ENCODE peak calls at places on chromosomes 1 and 21, in seven cellular contexts. One of them, this sample, is unnamed.

GRCh38 chr21:38468989-38469388 is 29.3 kb downstream of the ERG start:
- ATAC-seq in GM12878: no peak
- ATAC-seq in HCT116: no peak
- ATAC-seq in Panc1: no peak
- ATAC-seq in GM23338: no peak
- ATAC-seq in HepG2: peak
- ATAC-seq in K562: no peak
- ATAC-seq in this sample: no peak

GRCh38 chr1:25500694-25501093 is 42.7 kb upstream of the LDLRAP1 start:
- ATAC-seq in GM12878: no peak
- ATAC-seq in HCT116: no peak
- ATAC-seq in Panc1: no peak
- ATAC-seq in GM23338: no peak
- ATAC-seq in HepG2: no peak
- ATAC-seq in K562: no peak
- ATAC-seq in this sample: no peak

GRCh38 chr1:27736252-27736651 is 10.5 kb downstream of the FAM76A start:
- ATAC-seq in GM12878: no peak
- ATAC-seq in HCT116: no peak
- ATAC-seq in Panc1: no peak
- ATAC-seq in GM23338: no peak
- ATAC-seq in HepG2: no peak
- ATAC-seq in K562: no peak
- ATAC-seq in this sample: no peak

GRCh38 chr1:47725000-47725731 is 272.0 kb downstream of the TRABD2B start:
- ATAC-seq in GM12878: peak
- ATAC-seq in HCT116: no peak
- ATAC-seq in Panc1: peak
- ATAC-seq in GM23338: peak
- ATAC-seq in HepG2: peak
- ATAC-seq in K562: peak
- ATAC-seq in this sample: no peak

GRCh38 chr1:58287894-58288623 is 258.5 kb downstream of the OMA1 start:
- ATAC-seq in GM12878: no peak
- ATAC-seq in HCT116: no peak
- ATAC-seq in Panc1: no peak
- ATAC-seq in GM23338: no peak
- ATAC-seq in HepG2: no peak
- ATAC-seq in K562: no peak
- ATAC-seq in this sample: no peak

GRCh38 chr1:61299468-61299867 is 217.1 kb downstream of the NFIA start:
- ATAC-seq in GM12878: no peak
- ATAC-seq in HCT116: no peak
- ATAC-seq in Panc1: peak
- ATAC-seq in GM23338: no peak
- ATAC-seq in HepG2: peak
- ATAC-seq in K562: peak
- ATAC-seq in this sample: no peak

GRCh38 chr1:178119623-178120022 is 25.7 kb downstream of the RASAL2 start:
- ATAC-seq in GM12878: no peak
- ATAC-seq in HCT116: no peak
- ATAC-seq in Panc1: no peak
- ATAC-seq in GM23338: no peak
- ATAC-seq in HepG2: no peak
- ATAC-seq in K562: no peak
- ATAC-seq in this sample: no peak

GRCh38 chr1:41501581-41501980 is 17.1 kb upstream of the EDN2 start:
- ATAC-seq in GM12878: no peak
- ATAC-seq in HCT116: no peak
- ATAC-seq in Panc1: no peak
- ATAC-seq in GM23338: no peak
- ATAC-seq in HepG2: no peak
- ATAC-seq in K562: no peak
- ATAC-seq in this sample: no peak

GRCh38 chr1:165837838-165838364 is 10.5 kb downstream of the UCK2 start:
- ATAC-seq in GM12878: no peak
- ATAC-seq in HCT116: no peak
- ATAC-seq in Panc1: no peak
- ATAC-seq in GM23338: no peak
- ATAC-seq in HepG2: no peak
- ATAC-seq in K562: no peak
- ATAC-seq in this sample: no peak

GRCh38 chr1:110337704-110338199 is 1.4 kb upstream of the RBM15 start:
- ATAC-seq in GM12878: peak
- ATAC-seq in HCT116: no peak
- ATAC-seq in Panc1: no peak
- ATAC-seq in GM23338: peak
- ATAC-seq in HepG2: peak
- ATAC-seq in K562: peak
- ATAC-seq in this sample: no peak

GRCh38 chr1:59005491-59006308 is 221.9 kb upstream of the JUN start:
- ATAC-seq in GM12878: peak
- ATAC-seq in HCT116: no peak
- ATAC-seq in Panc1: no peak
- ATAC-seq in GM23338: no peak
- ATAC-seq in HepG2: no peak
- ATAC-seq in K562: no peak
- ATAC-seq in this sample: no peak

GRCh38 chr1:42175314-42176054 is 10.9 kb upstream of the GUCA2A start:
- ATAC-seq in GM12878: no peak
- ATAC-seq in HCT116: no peak
- ATAC-seq in Panc1: no peak
- ATAC-seq in GM23338: no peak
- ATAC-seq in HepG2: no peak
- ATAC-seq in K562: no peak
- ATAC-seq in this sample: no peak

GRCh38 chr1:1264868-1265272 is 8.8 kb downstream of the UBE2J2 start:
- ATAC-seq in GM12878: no peak
- ATAC-seq in HCT116: peak
- ATAC-seq in Panc1: peak
- ATAC-seq in GM23338: peak
- ATAC-seq in HepG2: peak
- ATAC-seq in K562: peak
- ATAC-seq in this sample: no peak

GRCh38 chr1:232378266-232379041 is 251.5 kb downstream of the SIPA1L2 start:
- ATAC-seq in GM12878: no peak
- ATAC-seq in HCT116: no peak
- ATAC-seq in Panc1: peak
- ATAC-seq in GM23338: peak
- ATAC-seq in HepG2: no peak
- ATAC-seq in K562: no peak
- ATAC-seq in this sample: no peak

GRCh38 chr1:220121791-220122530 is 28.0 kb downstream of the IARS2 start:
- ATAC-seq in GM12878: no peak
- ATAC-seq in HCT116: no peak
- ATAC-seq in Panc1: no peak
- ATAC-seq in GM23338: no peak
- ATAC-seq in HepG2: no peak
- ATAC-seq in K562: peak
- ATAC-seq in this sample: no peak

GRCh38 chr1:40673452-40673851 is 8.0 kb upstream of the RIMS3 start:
- ATAC-seq in GM12878: no peak
- ATAC-seq in HCT116: no peak
- ATAC-seq in Panc1: no peak
- ATAC-seq in GM23338: no peak
- ATAC-seq in HepG2: no peak
- ATAC-seq in K562: no peak
- ATAC-seq in this sample: no peak

GRCh38 chr21:43825936-43826622 is 36.7 kb downstream of the RRP1 start:
- ATAC-seq in GM12878: peak
- ATAC-seq in HCT116: peak
- ATAC-seq in Panc1: peak
- ATAC-seq in GM23338: peak
- ATAC-seq in HepG2: peak
- ATAC-seq in K562: no peak
- ATAC-seq in this sample: no peak

GRCh38 chr1:186146971-186147370 is 228.1 kb downstream of the TPR start:
- ATAC-seq in GM12878: no peak
- ATAC-seq in HCT116: no peak
- ATAC-seq in Panc1: no peak
- ATAC-seq in GM23338: no peak
- ATAC-seq in HepG2: no peak
- ATAC-seq in K562: no peak
- ATAC-seq in this sample: no peak

GRCh38 chr1:115296981-115297380 is 41.1 kb downstream of the NGF start:
- ATAC-seq in GM12878: peak
- ATAC-seq in HCT116: no peak
- ATAC-seq in Panc1: no peak
- ATAC-seq in GM23338: no peak
- ATAC-seq in HepG2: no peak
- ATAC-seq in K562: no peak
- ATAC-seq in this sample: no peak

GRCh38 chr1:201405484-201405831 is 6.3 kb upstream of the LAD1 start:
- ATAC-seq in GM12878: peak
- ATAC-seq in HCT116: no peak
- ATAC-seq in Panc1: no peak
- ATAC-seq in GM23338: no peak
- ATAC-seq in HepG2: peak
- ATAC-seq in K562: no peak
- ATAC-seq in this sample: no peak

GRCh38 chr1:184222561-184223157 is 164.2 kb upstream of the C1orf21 start:
- ATAC-seq in GM12878: peak
- ATAC-seq in HCT116: peak
- ATAC-seq in Panc1: no peak
- ATAC-seq in GM23338: peak
- ATAC-seq in HepG2: peak
- ATAC-seq in K562: peak
- ATAC-seq in this sample: peak
- TF ChIP-seq POLR2AphosphoS5 in GM12878: no peak
- TF ChIP-seq POLR2AphosphoS5 in HCT116: no peak
- TF ChIP-seq POLR2AphosphoS5 in Panc1: no peak
- TF ChIP-seq POLR2AphosphoS5 in GM23338: no peak
- TF ChIP-seq POLR2AphosphoS5 in HepG2: no peak
- TF ChIP-seq POLR2AphosphoS5 in K562: no peak
- TF ChIP-seq POLR2AphosphoS5 in this sample: no peak

DNA sequence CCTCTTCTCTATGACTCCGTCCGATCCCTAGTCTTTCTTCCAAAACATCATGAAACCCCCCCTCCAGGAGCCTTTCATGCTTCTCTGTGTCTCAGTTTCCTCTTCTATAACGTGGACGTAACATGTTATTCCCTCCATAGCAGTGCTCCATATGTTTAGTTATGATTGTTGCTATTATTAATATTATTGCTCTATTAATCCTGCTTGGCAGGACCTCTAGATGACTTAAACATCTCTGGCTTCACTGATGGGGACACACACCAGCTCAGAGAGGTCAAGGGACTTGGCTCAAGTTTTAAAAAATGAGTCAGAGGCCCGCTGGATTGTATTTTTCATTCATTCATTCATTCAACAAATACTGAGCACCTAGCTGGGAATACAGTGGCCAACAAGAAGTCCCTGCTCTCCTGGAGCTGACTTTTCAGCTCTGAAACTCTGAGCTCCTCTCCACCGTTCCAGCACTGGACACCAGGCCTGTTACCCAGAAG is 404 bp upstream of the CPLANE2 start:
- ATAC-seq in GM12878: no peak
- ATAC-seq in HCT116: no peak
- ATAC-seq in Panc1: no peak
- ATAC-seq in GM23338: no peak
- ATAC-seq in HepG2: peak
- ATAC-seq in K562: no peak
- ATAC-seq in this sample: no peak
- TF ChIP-seq POLR2AphosphoS5 in GM12878: no peak
- TF ChIP-seq POLR2AphosphoS5 in HCT116: no peak
- TF ChIP-seq POLR2AphosphoS5 in Panc1: no peak
- TF ChIP-seq POLR2AphosphoS5 in GM23338: no peak
- TF ChIP-seq POLR2AphosphoS5 in HepG2: no peak
- TF ChIP-seq POLR2AphosphoS5 in K562: no peak
- TF ChIP-seq POLR2AphosphoS5 in this sample: no peak

GRCh38 chr1:9269078-9269501 is 23.6 kb upstream of the SPSB1 start:
- ATAC-seq in GM12878: no peak
- ATAC-seq in HCT116: no peak
- ATAC-seq in Panc1: peak
- ATAC-seq in GM23338: no peak
- ATAC-seq in HepG2: no peak
- ATAC-seq in K562: peak
- ATAC-seq in this sample: no peak
- TF ChIP-seq POLR2AphosphoS5 in GM12878: no peak
- TF ChIP-seq POLR2AphosphoS5 in HCT116: no peak
- TF ChIP-seq POLR2AphosphoS5 in Panc1: no peak
- TF ChIP-seq POLR2AphosphoS5 in GM23338: no peak
- TF ChIP-seq POLR2AphosphoS5 in HepG2: no peak
- TF ChIP-seq POLR2AphosphoS5 in K562: no peak
- TF ChIP-seq POLR2AphosphoS5 in this sample: no peak

GRCh38 chr1:235011599-235012435 is 116.8 kb downstream of the TOMM20 start:
- ATAC-seq in GM12878: peak
- ATAC-seq in HCT116: peak
- ATAC-seq in Panc1: peak
- ATAC-seq in GM23338: no peak
- ATAC-seq in HepG2: peak
- ATAC-seq in K562: peak
- ATAC-seq in this sample: peak

GRCh38 chr1:235011064-235011598 is 117.5 kb downstream of the TOMM20 start:
- ATAC-seq in GM12878: peak
- ATAC-seq in HCT116: no peak
- ATAC-seq in Panc1: no peak
- ATAC-seq in GM23338: peak
- ATAC-seq in HepG2: no peak
- ATAC-seq in K562: no peak
- ATAC-seq in this sample: no peak

GRCh38 chr1:235014756-235015155 is 113.9 kb downstream of the TOMM20 start:
- ATAC-seq in GM12878: no peak
- ATAC-seq in HCT116: no peak
- ATAC-seq in Panc1: no peak
- ATAC-seq in GM23338: no peak
- ATAC-seq in HepG2: no peak
- ATAC-seq in K562: no peak
- ATAC-seq in this sample: no peak

GRCh38 chr1:235013512-235013911 is 115.1 kb downstream of the TOMM20 start:
- ATAC-seq in GM12878: no peak
- ATAC-seq in HCT116: no peak
- ATAC-seq in Panc1: no peak
- ATAC-seq in GM23338: no peak
- ATAC-seq in HepG2: no peak
- ATAC-seq in K562: no peak
- ATAC-seq in this sample: no peak

DNA sequence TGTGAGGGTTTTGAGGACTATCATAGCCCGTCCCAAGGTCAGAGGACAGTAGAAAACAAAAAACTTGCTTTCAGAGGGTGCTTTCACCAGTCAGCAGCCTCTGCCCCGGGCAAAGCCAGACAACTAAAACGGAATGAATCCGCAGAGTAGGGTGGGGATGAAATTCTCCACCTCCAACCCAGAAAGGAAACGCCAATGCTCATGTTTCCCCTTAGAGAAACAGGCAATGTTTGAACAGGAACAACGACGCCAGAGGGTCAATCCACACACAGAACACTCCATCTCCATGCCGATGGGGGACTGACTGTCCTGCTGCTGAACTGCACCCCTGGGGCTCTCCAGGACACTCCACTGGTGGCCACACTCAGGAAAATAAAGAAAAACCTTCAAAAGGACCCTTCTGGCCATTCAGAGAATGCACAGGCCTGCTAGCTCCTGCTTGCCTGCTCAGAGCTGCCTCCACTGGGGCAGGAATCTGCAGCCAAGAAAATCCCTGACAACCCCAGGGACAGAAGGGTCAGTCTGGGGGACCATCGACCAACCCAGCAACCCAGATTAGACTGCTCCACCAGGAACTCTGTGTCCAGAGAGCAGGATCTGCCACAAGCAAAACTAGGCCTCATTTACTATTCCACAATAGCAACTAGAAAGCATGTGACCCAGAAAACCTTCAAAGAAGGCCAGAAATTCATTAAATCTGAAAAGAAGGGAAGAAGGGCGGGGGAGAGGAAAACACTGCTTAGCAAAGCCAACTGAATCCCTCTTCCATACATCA is 116.0 kb downstream of the TOMM20 start:
- ATAC-seq in GM12878: no peak
- ATAC-seq in HCT116: no peak
- ATAC-seq in Panc1: no peak
- ATAC-seq in GM23338: no peak
- ATAC-seq in HepG2: peak
- ATAC-seq in K562: no peak
- ATAC-seq in this sample: no peak
- TF ChIP-seq POLR2AphosphoS5 in GM12878: peak
- TF ChIP-seq POLR2AphosphoS5 in HCT116: no peak
- TF ChIP-seq POLR2AphosphoS5 in Panc1: no peak
- TF ChIP-seq POLR2AphosphoS5 in GM23338: no peak
- TF ChIP-seq POLR2AphosphoS5 in HepG2: no peak
- TF ChIP-seq POLR2AphosphoS5 in K562: no peak
- TF ChIP-seq POLR2AphosphoS5 in this sample: no peak